ENCODE peak calls at places on chromosomes 12 and 14, in eight cellular contexts. One of them, this sample, is unnamed.

GRCh38 chr12:27844427-27845090 is 64.5 kb upstream of the MANSC4 start:
- DNase-seq in fibroblast of lung: no peak
- DNase-seq in uterus: no peak
- DNase-seq in left cardiac atrium: no peak
- DNase-seq in choroid plexus epithelial cell: no peak
- DNase-seq in NCI-H510A: no peak
- DNase-seq in naive thymus-derived CD8-positive, alpha-beta T cell: no peak
- DNase-seq in stimulated activated CD4-positive, alpha-beta T cell treated with anti-CD3 and anti-CD28 coated beads, Interleukin-1b, Interleukin-23, amount 100 ng/mL, for 24 hours: no peak
- DNase-seq in this sample: no peak

GRCh38 chr12:107497231-107497630 is 188.4 kb upstream of the PWP1 start:
- DNase-seq in fibroblast of lung: no peak
- DNase-seq in uterus: no peak
- DNase-seq in left cardiac atrium: no peak
- DNase-seq in choroid plexus epithelial cell: no peak
- DNase-seq in NCI-H510A: no peak
- DNase-seq in naive thymus-derived CD8-positive, alpha-beta T cell: no peak
- DNase-seq in stimulated activated CD4-positive, alpha-beta T cell treated with anti-CD3 and anti-CD28 coated beads, Interleukin-1b, Interleukin-23, amount 100 ng/mL, for 24 hours: no peak
- DNase-seq in this sample: no peak

GRCh38 chr14:23640524-23641141 is 4.5 kb downstream of the DHRS2 start:
- DNase-seq in fibroblast of lung: peak
- DNase-seq in uterus: peak
- DNase-seq in left cardiac atrium: peak
- DNase-seq in choroid plexus epithelial cell: peak
- DNase-seq in NCI-H510A: no peak
- DNase-seq in naive thymus-derived CD8-positive, alpha-beta T cell: no peak
- DNase-seq in stimulated activated CD4-positive, alpha-beta T cell treated with anti-CD3 and anti-CD28 coated beads, Interleukin-1b, Interleukin-23, amount 100 ng/mL, for 24 hours: no peak
- DNase-seq in this sample: no peak

GRCh38 chr12:10559241-10559640 is 53.6 kb downstream of the EIF2S3B start:
- DNase-seq in fibroblast of lung: no peak
- DNase-seq in uterus: no peak
- DNase-seq in left cardiac atrium: no peak
- DNase-seq in choroid plexus epithelial cell: no peak
- DNase-seq in NCI-H510A: no peak
- DNase-seq in naive thymus-derived CD8-positive, alpha-beta T cell: peak
- DNase-seq in stimulated activated CD4-positive, alpha-beta T cell treated with anti-CD3 and anti-CD28 coated beads, Interleukin-1b, Interleukin-23, amount 100 ng/mL, for 24 hours: no peak
- DNase-seq in this sample: peak

GRCh38 chr12:96257550-96258392 is 63.6 kb downstream of the ELK3 start:
- DNase-seq in fibroblast of lung: peak
- DNase-seq in uterus: no peak
- DNase-seq in left cardiac atrium: no peak
- DNase-seq in choroid plexus epithelial cell: peak
- DNase-seq in NCI-H510A: no peak
- DNase-seq in naive thymus-derived CD8-positive, alpha-beta T cell: no peak
- DNase-seq in stimulated activated CD4-positive, alpha-beta T cell treated with anti-CD3 and anti-CD28 coated beads, Interleukin-1b, Interleukin-23, amount 100 ng/mL, for 24 hours: no peak
- DNase-seq in this sample: no peak

GRCh38 chr12:20377750-20378149 is 9.4 kb downstream of the PDE3A start:
- DNase-seq in fibroblast of lung: no peak
- DNase-seq in uterus: no peak
- DNase-seq in left cardiac atrium: no peak
- DNase-seq in choroid plexus epithelial cell: no peak
- DNase-seq in NCI-H510A: no peak
- DNase-seq in naive thymus-derived CD8-positive, alpha-beta T cell: no peak
- DNase-seq in stimulated activated CD4-positive, alpha-beta T cell treated with anti-CD3 and anti-CD28 coated beads, Interleukin-1b, Interleukin-23, amount 100 ng/mL, for 24 hours: no peak
- DNase-seq in this sample: no peak

GRCh38 chr12:19183121-19183838 is 53.7 kb downstream of the PLEKHA5 start:
- DNase-seq in fibroblast of lung: peak
- DNase-seq in uterus: no peak
- DNase-seq in left cardiac atrium: no peak
- DNase-seq in choroid plexus epithelial cell: peak
- DNase-seq in NCI-H510A: no peak
- DNase-seq in naive thymus-derived CD8-positive, alpha-beta T cell: no peak
- DNase-seq in stimulated activated CD4-positive, alpha-beta T cell treated with anti-CD3 and anti-CD28 coated beads, Interleukin-1b, Interleukin-23, amount 100 ng/mL, for 24 hours: no peak
- DNase-seq in this sample: no peak

GRCh38 chr12:131242741-131243496 is 289.2 kb downstream of the ADGRD1 start:
- DNase-seq in fibroblast of lung: no peak
- DNase-seq in uterus: no peak
- DNase-seq in left cardiac atrium: no peak
- DNase-seq in choroid plexus epithelial cell: no peak
- DNase-seq in NCI-H510A: no peak
- DNase-seq in naive thymus-derived CD8-positive, alpha-beta T cell: no peak
- DNase-seq in stimulated activated CD4-positive, alpha-beta T cell treated with anti-CD3 and anti-CD28 coated beads, Interleukin-1b, Interleukin-23, amount 100 ng/mL, for 24 hours: no peak
- DNase-seq in this sample: peak

GRCh38 chr12:124940393-124941169 is 26.1 kb upstream of the UBC start:
- DNase-seq in fibroblast of lung: peak
- DNase-seq in uterus: peak
- DNase-seq in left cardiac atrium: peak
- DNase-seq in choroid plexus epithelial cell: peak
- DNase-seq in NCI-H510A: no peak
- DNase-seq in naive thymus-derived CD8-positive, alpha-beta T cell: peak
- DNase-seq in stimulated activated CD4-positive, alpha-beta T cell treated with anti-CD3 and anti-CD28 coated beads, Interleukin-1b, Interleukin-23, amount 100 ng/mL, for 24 hours: peak
- DNase-seq in this sample: peak

GRCh38 chr14:63342381-63342780 is 23.6 kb upstream of the GPHB5 start:
- DNase-seq in fibroblast of lung: peak
- DNase-seq in uterus: no peak
- DNase-seq in left cardiac atrium: no peak
- DNase-seq in choroid plexus epithelial cell: peak
- DNase-seq in NCI-H510A: no peak
- DNase-seq in naive thymus-derived CD8-positive, alpha-beta T cell: no peak
- DNase-seq in stimulated activated CD4-positive, alpha-beta T cell treated with anti-CD3 and anti-CD28 coated beads, Interleukin-1b, Interleukin-23, amount 100 ng/mL, for 24 hours: no peak
- DNase-seq in this sample: no peak

GRCh38 chr14:68232643-68233055 is 413.1 kb downstream of the RAD51B start:
- DNase-seq in fibroblast of lung: peak
- DNase-seq in uterus: peak
- DNase-seq in left cardiac atrium: peak
- DNase-seq in choroid plexus epithelial cell: peak
- DNase-seq in NCI-H510A: no peak
- DNase-seq in naive thymus-derived CD8-positive, alpha-beta T cell: no peak
- DNase-seq in stimulated activated CD4-positive, alpha-beta T cell treated with anti-CD3 and anti-CD28 coated beads, Interleukin-1b, Interleukin-23, amount 100 ng/mL, for 24 hours: no peak
- DNase-seq in this sample: peak

GRCh38 chr14:53183611-53184010 is 30.5 kb upstream of the DDHD1 start:
- DNase-seq in fibroblast of lung: no peak
- DNase-seq in uterus: no peak
- DNase-seq in left cardiac atrium: no peak
- DNase-seq in choroid plexus epithelial cell: peak
- DNase-seq in NCI-H510A: no peak
- DNase-seq in naive thymus-derived CD8-positive, alpha-beta T cell: no peak
- DNase-seq in stimulated activated CD4-positive, alpha-beta T cell treated with anti-CD3 and anti-CD28 coated beads, Interleukin-1b, Interleukin-23, amount 100 ng/mL, for 24 hours: no peak
- DNase-seq in this sample: no peak

GRCh38 chr14:101217972-101218371 is 314.4 kb upstream of the RTL1 start:
- DNase-seq in fibroblast of lung: no peak
- DNase-seq in uterus: peak
- DNase-seq in left cardiac atrium: no peak
- DNase-seq in choroid plexus epithelial cell: no peak
- DNase-seq in NCI-H510A: no peak
- DNase-seq in naive thymus-derived CD8-positive, alpha-beta T cell: no peak
- DNase-seq in stimulated activated CD4-positive, alpha-beta T cell treated with anti-CD3 and anti-CD28 coated beads, Interleukin-1b, Interleukin-23, amount 100 ng/mL, for 24 hours: no peak
- DNase-seq in this sample: no peak

GRCh38 chr12:59724011-59724703 is 128.3 kb downstream of the SLC16A7 start:
- DNase-seq in fibroblast of lung: no peak
- DNase-seq in uterus: no peak
- DNase-seq in left cardiac atrium: no peak
- DNase-seq in choroid plexus epithelial cell: no peak
- DNase-seq in NCI-H510A: no peak
- DNase-seq in naive thymus-derived CD8-positive, alpha-beta T cell: no peak
- DNase-seq in stimulated activated CD4-positive, alpha-beta T cell treated with anti-CD3 and anti-CD28 coated beads, Interleukin-1b, Interleukin-23, amount 100 ng/mL, for 24 hours: no peak
- DNase-seq in this sample: no peak

GRCh38 chr14:81427348-81428058 is 27.4 kb upstream of the STON2 start:
- DNase-seq in fibroblast of lung: peak
- DNase-seq in uterus: no peak
- DNase-seq in left cardiac atrium: peak
- DNase-seq in choroid plexus epithelial cell: no peak
- DNase-seq in NCI-H510A: peak
- DNase-seq in naive thymus-derived CD8-positive, alpha-beta T cell: no peak
- DNase-seq in stimulated activated CD4-positive, alpha-beta T cell treated with anti-CD3 and anti-CD28 coated beads, Interleukin-1b, Interleukin-23, amount 100 ng/mL, for 24 hours: no peak
- DNase-seq in this sample: no peak

GRCh38 chr14:70808402-70809237 is 693 bp downstream of the MAP3K9 start:
- DNase-seq in fibroblast of lung: no peak
- DNase-seq in uterus: no peak
- DNase-seq in left cardiac atrium: peak
- DNase-seq in choroid plexus epithelial cell: peak
- DNase-seq in NCI-H510A: peak
- DNase-seq in naive thymus-derived CD8-positive, alpha-beta T cell: peak
- DNase-seq in stimulated activated CD4-positive, alpha-beta T cell treated with anti-CD3 and anti-CD28 coated beads, Interleukin-1b, Interleukin-23, amount 100 ng/mL, for 24 hours: no peak
- DNase-seq in this sample: peak

GRCh38 chr12:26195250-26195640 is at the start of gene SSPN:
- DNase-seq in fibroblast of lung: peak
- DNase-seq in uterus: peak
- DNase-seq in left cardiac atrium: peak
- DNase-seq in choroid plexus epithelial cell: peak
- DNase-seq in NCI-H510A: peak
- DNase-seq in naive thymus-derived CD8-positive, alpha-beta T cell: no peak
- DNase-seq in stimulated activated CD4-positive, alpha-beta T cell treated with anti-CD3 and anti-CD28 coated beads, Interleukin-1b, Interleukin-23, amount 100 ng/mL, for 24 hours: no peak
- DNase-seq in this sample: peak

GRCh38 chr12:79373896-79374499 is 316.8 kb downstream of the PAWR start:
- DNase-seq in fibroblast of lung: peak
- DNase-seq in uterus: no peak
- DNase-seq in left cardiac atrium: no peak
- DNase-seq in choroid plexus epithelial cell: peak
- DNase-seq in NCI-H510A: no peak
- DNase-seq in naive thymus-derived CD8-positive, alpha-beta T cell: no peak
- DNase-seq in stimulated activated CD4-positive, alpha-beta T cell treated with anti-CD3 and anti-CD28 coated beads, Interleukin-1b, Interleukin-23, amount 100 ng/mL, for 24 hours: no peak
- DNase-seq in this sample: peak

GRCh38 chr14:99166506-99166905 is 105.5 kb downstream of the BCL11B start:
- DNase-seq in fibroblast of lung: no peak
- DNase-seq in uterus: no peak
- DNase-seq in left cardiac atrium: no peak
- DNase-seq in choroid plexus epithelial cell: no peak
- DNase-seq in NCI-H510A: no peak
- DNase-seq in naive thymus-derived CD8-positive, alpha-beta T cell: no peak
- DNase-seq in stimulated activated CD4-positive, alpha-beta T cell treated with anti-CD3 and anti-CD28 coated beads, Interleukin-1b, Interleukin-23, amount 100 ng/mL, for 24 hours: no peak
- DNase-seq in this sample: no peak

GRCh38 chr12:26629864-26630263 is 203.1 kb downstream of the ITPR2 start:
- DNase-seq in fibroblast of lung: peak
- DNase-seq in uterus: no peak
- DNase-seq in left cardiac atrium: no peak
- DNase-seq in choroid plexus epithelial cell: peak
- DNase-seq in NCI-H510A: no peak
- DNase-seq in naive thymus-derived CD8-positive, alpha-beta T cell: no peak
- DNase-seq in stimulated activated CD4-positive, alpha-beta T cell treated with anti-CD3 and anti-CD28 coated beads, Interleukin-1b, Interleukin-23, amount 100 ng/mL, for 24 hours: no peak
- DNase-seq in this sample: no peak

GRCh38 chr14:96625436-96625945 is 123.3 kb downstream of the PAPOLA start:
- DNase-seq in fibroblast of lung: no peak
- DNase-seq in uterus: peak
- DNase-seq in left cardiac atrium: no peak
- DNase-seq in choroid plexus epithelial cell: no peak
- DNase-seq in NCI-H510A: no peak
- DNase-seq in naive thymus-derived CD8-positive, alpha-beta T cell: no peak
- DNase-seq in stimulated activated CD4-positive, alpha-beta T cell treated with anti-CD3 and anti-CD28 coated beads, Interleukin-1b, Interleukin-23, amount 100 ng/mL, for 24 hours: no peak
- DNase-seq in this sample: no peak

GRCh38 chr12:3300833-3301401 is 190.1 kb upstream of the PRMT8 start:
- DNase-seq in fibroblast of lung: no peak
- DNase-seq in uterus: no peak
- DNase-seq in left cardiac atrium: no peak
- DNase-seq in choroid plexus epithelial cell: no peak
- DNase-seq in NCI-H510A: no peak
- DNase-seq in naive thymus-derived CD8-positive, alpha-beta T cell: no peak
- DNase-seq in stimulated activated CD4-positive, alpha-beta T cell treated with anti-CD3 and anti-CD28 coated beads, Interleukin-1b, Interleukin-23, amount 100 ng/mL, for 24 hours: no peak
- DNase-seq in this sample: no peak

GRCh38 chr12:27400856-27401255 is 45.7 kb upstream of the SMCO2 start:
- DNase-seq in fibroblast of lung: no peak
- DNase-seq in uterus: no peak
- DNase-seq in left cardiac atrium: no peak
- DNase-seq in choroid plexus epithelial cell: no peak
- DNase-seq in NCI-H510A: no peak
- DNase-seq in naive thymus-derived CD8-positive, alpha-beta T cell: no peak
- DNase-seq in stimulated activated CD4-positive, alpha-beta T cell treated with anti-CD3 and anti-CD28 coated beads, Interleukin-1b, Interleukin-23, amount 100 ng/mL, for 24 hours: no peak
- DNase-seq in this sample: no peak

GRCh38 chr12:92796650-92797049 is 93.9 kb downstream of the PLEKHG7 start:
- DNase-seq in fibroblast of lung: peak
- DNase-seq in uterus: no peak
- DNase-seq in left cardiac atrium: no peak
- DNase-seq in choroid plexus epithelial cell: no peak
- DNase-seq in NCI-H510A: no peak
- DNase-seq in naive thymus-derived CD8-positive, alpha-beta T cell: no peak
- DNase-seq in stimulated activated CD4-positive, alpha-beta T cell treated with anti-CD3 and anti-CD28 coated beads, Interleukin-1b, Interleukin-23, amount 100 ng/mL, for 24 hours: no peak
- DNase-seq in this sample: no peak

GRCh38 chr12:68479832-68480291 is 130.8 kb upstream of the RAP1B start:
- DNase-seq in fibroblast of lung: no peak
- DNase-seq in uterus: no peak
- DNase-seq in left cardiac atrium: no peak
- DNase-seq in choroid plexus epithelial cell: no peak
- DNase-seq in NCI-H510A: no peak
- DNase-seq in naive thymus-derived CD8-positive, alpha-beta T cell: no peak
- DNase-seq in stimulated activated CD4-positive, alpha-beta T cell treated with anti-CD3 and anti-CD28 coated beads, Interleukin-1b, Interleukin-23, amount 100 ng/mL, for 24 hours: no peak
- DNase-seq in this sample: no peak

GRCh38 chr12:124179936-124180605 is 114.8 kb upstream of the RFLNA start:
- DNase-seq in fibroblast of lung: no peak
- DNase-seq in uterus: no peak
- DNase-seq in left cardiac atrium: no peak
- DNase-seq in choroid plexus epithelial cell: no peak
- DNase-seq in NCI-H510A: no peak
- DNase-seq in naive thymus-derived CD8-positive, alpha-beta T cell: no peak
- DNase-seq in stimulated activated CD4-positive, alpha-beta T cell treated with anti-CD3 and anti-CD28 coated beads, Interleukin-1b, Interleukin-23, amount 100 ng/mL, for 24 hours: no peak
- DNase-seq in this sample: no peak

GRCh38 chr12:68530965-68531364 is 79.7 kb upstream of the RAP1B start:
- DNase-seq in fibroblast of lung: peak
- DNase-seq in uterus: no peak
- DNase-seq in left cardiac atrium: peak
- DNase-seq in choroid plexus epithelial cell: peak
- DNase-seq in NCI-H510A: no peak
- DNase-seq in naive thymus-derived CD8-positive, alpha-beta T cell: no peak
- DNase-seq in stimulated activated CD4-positive, alpha-beta T cell treated with anti-CD3 and anti-CD28 coated beads, Interleukin-1b, Interleukin-23, amount 100 ng/mL, for 24 hours: no peak
- DNase-seq in this sample: no peak

GRCh38 chr12:132505105-132505851 is 15.3 kb downstream of the FBRSL1 start:
- DNase-seq in fibroblast of lung: no peak
- DNase-seq in uterus: no peak
- DNase-seq in left cardiac atrium: no peak
- DNase-seq in choroid plexus epithelial cell: no peak
- DNase-seq in NCI-H510A: no peak
- DNase-seq in naive thymus-derived CD8-positive, alpha-beta T cell: no peak
- DNase-seq in stimulated activated CD4-positive, alpha-beta T cell treated with anti-CD3 and anti-CD28 coated beads, Interleukin-1b, Interleukin-23, amount 100 ng/mL, for 24 hours: no peak
- DNase-seq in this sample: no peak

GRCh38 chr14:99038401-99038800 is 233.6 kb downstream of the BCL11B start:
- DNase-seq in fibroblast of lung: peak
- DNase-seq in uterus: no peak
- DNase-seq in left cardiac atrium: no peak
- DNase-seq in choroid plexus epithelial cell: no peak
- DNase-seq in NCI-H510A: no peak
- DNase-seq in naive thymus-derived CD8-positive, alpha-beta T cell: no peak
- DNase-seq in stimulated activated CD4-positive, alpha-beta T cell treated with anti-CD3 and anti-CD28 coated beads, Interleukin-1b, Interleukin-23, amount 100 ng/mL, for 24 hours: no peak
- DNase-seq in this sample: no peak